ENCODE peak calls at places on chromosome 16, in four cellular contexts. O is A549, K is adrenal gland, S is IMR-90. H is an unnamed sample.

GRCh38 chr16:22001591-22001990 is 675 bp upstream of the PDZD9 start:
- DNase-seq in S (peak), K (no peak), O (no peak), H (no peak)

GRCh38 chr16:90044111-90044551 is 24.9 kb upstream of the DBNDD1 start:
- DNase-seq in K (no peak), S (no peak), O (peak), H (peak)

GRCh38 chr16:30710971-30711370 is 12.0 kb downstream of the SRCAP start:
- DNase-seq in S (peak), K (no peak), O (no peak), H (no peak)

GRCh38 chr16:48523415-48524204 is 86.4 kb downstream of the N4BP1 start:
- DNase-seq in K (no peak), S (no peak), O (no peak), H (no peak)

GRCh38 chr16:81583893-81584705 is 139.5 kb downstream of the CMIP start:
- DNase-seq in O (peak), K (peak), S (peak), H (no peak)

GRCh38 chr16:63682844-63683243 is 1439.0 kb downstream of the CDH11 start:
- DNase-seq in S (no peak), O (no peak), K (no peak), H (no peak)

GRCh38 chr16:64077242-64077641 is 1044.6 kb downstream of the CDH11 start:
- DNase-seq in K (no peak), O (no peak), S (no peak), H (no peak)

GRCh38 chr16:2151188-2152091 is 3.0 kb downstream of the RAB26 start:
- DNase-seq in K (no peak), S (no peak), O (peak), H (no peak)

GRCh38 chr16:49644143-49644460 is 211.8 kb downstream of the ZNF423 start:
- DNase-seq in S (no peak), O (no peak), K (no peak), H (no peak)
- H3K27ac ChIP-seq in S (peak), O (no peak), K (no peak), H (no peak)

GRCh38 chr16:5033256-5034166 is at the start of gene NAGPA:
- DNase-seq in K (peak), O (peak), S (peak), H (peak)
- TF ChIP-seq POLR2A in K (peak), O (peak), S (no peak), H (no peak)

DNA sequence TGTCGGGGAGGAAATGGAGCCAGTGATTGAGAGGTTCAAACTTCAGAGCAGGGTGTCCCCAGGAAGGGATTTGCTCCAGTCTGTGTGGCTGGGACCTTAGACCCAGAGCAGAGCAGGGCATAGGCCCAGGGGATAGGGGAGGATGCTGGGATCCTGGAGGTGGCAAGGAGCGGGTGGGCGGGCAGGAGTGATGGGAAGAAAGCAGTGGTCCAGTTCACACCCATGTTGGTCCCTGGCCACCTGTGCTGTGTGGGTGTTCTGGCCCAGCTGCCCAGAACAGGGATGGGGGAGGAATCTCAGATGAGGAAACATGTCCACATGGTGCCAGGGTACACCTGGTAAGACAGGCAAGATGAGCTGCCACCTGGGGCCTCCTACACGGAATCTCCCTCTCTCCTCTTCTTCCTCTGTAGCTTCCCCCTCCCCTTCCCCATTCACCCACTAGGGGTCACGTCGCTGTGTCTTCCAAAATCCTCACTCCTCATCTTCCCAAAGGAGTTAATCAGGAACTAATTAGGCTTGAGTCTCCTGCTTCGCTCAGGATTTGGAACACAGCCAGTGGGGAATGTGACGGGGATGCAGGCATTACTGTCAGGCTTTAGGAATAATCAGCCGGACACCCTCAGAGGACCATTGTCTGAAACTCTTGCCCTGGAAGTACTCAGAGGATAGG is 2.3 kb downstream of the BEAN1 start:
- DNase-seq in K (no peak), O (no peak), S (no peak), H (no peak)
- H3K27ac ChIP-seq in K (no peak), O (no peak), S (no peak), H (no peak)

DNA sequence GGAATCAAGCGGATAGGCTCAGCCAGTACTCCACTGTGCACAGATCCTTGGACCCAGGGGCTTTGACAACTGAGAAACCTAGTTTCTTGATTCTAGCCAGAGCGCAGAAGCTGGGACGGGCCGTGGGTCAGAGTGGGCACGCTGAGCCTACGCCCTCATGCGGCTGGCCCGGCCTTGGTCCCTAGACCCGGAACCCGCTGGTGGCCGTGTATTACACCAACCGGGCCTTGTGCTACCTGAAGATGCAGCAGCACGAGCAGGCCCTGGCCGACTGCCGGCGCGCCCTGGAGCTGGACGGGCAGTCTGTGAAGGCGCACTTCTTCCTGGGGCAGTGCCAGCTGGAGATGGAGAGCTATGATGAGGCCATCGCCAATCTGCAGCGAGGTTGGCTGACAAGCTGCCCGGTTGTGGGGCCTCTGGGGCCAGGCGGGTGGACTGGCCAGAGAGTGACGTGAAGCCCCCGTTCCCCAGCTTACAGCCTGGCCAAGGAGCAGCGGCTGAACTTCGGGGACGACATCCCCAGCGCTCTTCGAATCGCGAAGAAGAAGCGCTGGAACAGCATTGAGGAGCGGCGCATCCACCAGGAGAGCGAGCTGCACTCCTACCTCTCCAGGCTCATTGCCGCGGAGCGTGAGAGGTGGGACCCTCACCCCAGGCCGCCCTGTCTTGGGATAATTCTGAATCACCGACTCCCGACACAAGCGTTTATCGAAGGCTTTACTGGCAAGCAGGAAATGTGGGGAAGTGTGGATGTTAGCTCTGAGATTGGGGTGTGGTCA is 946 bp downstream of the STUB1 start:
- DNase-seq in O (peak), K (peak), S (peak), H (no peak)
- TF ChIP-seq POLR2A in O (no peak), K (peak), S (no peak), H (no peak)

H was measured in prostate gland.